ENCODE peak calls at places on chromosomes 4 and X, in eight cellular contexts. G, R, N, Y, H, J, I and Q are unnamed samples.

GRCh38 chrX:100090931-100091330 is 319.1 kb downstream of the PCDH19 start:
- DNase-seq in G (peak; percentile 81), R (no peak), N (no peak), Y (no peak), H (peak; percentile 22), J (no peak), I (no peak), Q (no peak)

GRCh38 chr4:31518796-31519250 is 798.7 kb downstream of the PCDH7 start:
- DNase-seq in G (peak; percentile 21), R (no peak), N (no peak), Y (no peak), H (no peak), J (no peak), I (peak; percentile 48), Q (no peak)

GRCh38 chrX:103234869-103235268 is 20.0 kb downstream of the BEX4 start:
- DNase-seq in G (no peak), R (no peak), N (no peak), Y (no peak), H (no peak), J (no peak), I (no peak), Q (no peak)

GRCh38 chr4:175330236-175330635 is 412.1 kb downstream of the ADAM29 start:
- DNase-seq in G (no peak), R (no peak), N (no peak), Y (no peak), H (no peak), J (no peak), I (no peak), Q (no peak)

GRCh38 chrX:69264134-69264533 is 98.9 kb upstream of the PJA1 start:
- DNase-seq in G (no peak), R (no peak), N (no peak), Y (no peak), H (no peak), J (no peak), I (no peak), Q (no peak)

GRCh38 chr4:138392751-138393308 is 150.7 kb upstream of the SLC7A11 start:
- DNase-seq in G (no peak), R (no peak), N (no peak), Y (no peak), H (no peak), J (no peak), I (no peak), Q (no peak)

GRCh38 chrX:111597967-111598366 is 83.0 kb upstream of the ALG13 start:
- DNase-seq in G (no peak), R (no peak), N (no peak), Y (no peak), H (no peak), J (no peak), I (no peak), Q (no peak)

GRCh38 chr4:71550220-71551190 is 211.7 kb downstream of the SLC4A4 start:
- DNase-seq in G (no peak), R (no peak), N (no peak), Y (no peak), H (peak; percentile 63), J (no peak), I (no peak), Q (no peak)

GRCh38 chr4:87506974-87507701 is 22.0 kb downstream of the SPARCL1 start:
- DNase-seq in G (peak; percentile 83), R (no peak), N (no peak), Y (no peak), H (peak; percentile 87), J (no peak), I (no peak), Q (no peak)

GRCh38 chrX:16785247-16786138 is 773 bp upstream of the TXLNG start:
- DNase-seq in G (no peak), R (no peak), N (no peak), Y (no peak), H (no peak), J (no peak), I (no peak), Q (no peak)

GRCh38 chrX:115592997-115593734 is 32.2 kb downstream of the PLS3 start:
- DNase-seq in G (peak; percentile 70), R (no peak), N (no peak), Y (no peak), H (peak; percentile 54), J (no peak), I (no peak), Q (no peak)

GRCh38 chrX:17206584-17206983 is 168.4 kb upstream of the NHS start:
- DNase-seq in G (no peak), R (no peak), N (no peak), Y (no peak), H (no peak), J (no peak), I (no peak), Q (no peak)

GRCh38 chr4:37644962-37645361 is 41.2 kb downstream of the RELL1 start:
- DNase-seq in G (no peak), R (no peak), N (no peak), Y (no peak), H (peak; percentile 42), J (no peak), I (no peak), Q (no peak)

GRCh38 chrX:27619459-27619858 is 29.3 kb downstream of the DCAF8L2 start:
- DNase-seq in G (no peak), R (no peak), N (no peak), Y (no peak), H (peak; percentile 49), J (no peak), I (no peak), Q (no peak)

GRCh38 chr4:176298664-176299063 is 21.1 kb upstream of the SPCS3 start:
- DNase-seq in G (no peak), R (no peak), N (no peak), Y (no peak), H (no peak), J (no peak), I (no peak), Q (no peak)

GRCh38 chrX:16643160-16643559 is 6.8 kb upstream of the S100G start:
- DNase-seq in G (peak; percentile 81), R (no peak), N (no peak), Y (no peak), H (peak; percentile 54), J (no peak), I (no peak), Q (no peak)

GRCh38 chr4:8090312-8090711 is 68.3 kb downstream of the ABLIM2 start:
- DNase-seq in G (peak; percentile 75), R (no peak), N (peak; percentile 7), Y (no peak), H (peak; percentile 46), J (no peak), I (no peak), Q (no peak)

GRCh38 chr4:156168288-156168687 is 214.6 kb upstream of the CTSO start:
- DNase-seq in G (no peak), R (no peak), N (no peak), Y (no peak), H (no peak), J (no peak), I (no peak), Q (no peak)

GRCh38 chr4:53267026-53267425 is 98.8 kb downstream of the SCFD2 start:
- DNase-seq in G (no peak), R (no peak), N (no peak), Y (no peak), H (no peak), J (no peak), I (no peak), Q (no peak)

GRCh38 chrX:47483310-47484268 is 567 bp upstream of the ZNF41 start:
- DNase-seq in G (peak; percentile 12), R (peak; percentile 58), N (no peak), Y (no peak), H (peak; percentile 54), J (no peak), I (no peak), Q (no peak)

GRCh38 chr4:52925531-52925968 is 63.4 kb downstream of the RASL11B start:
- DNase-seq in G (no peak), R (no peak), N (no peak), Y (no peak), H (peak; percentile 52), J (no peak), I (no peak), Q (no peak)

DNA sequence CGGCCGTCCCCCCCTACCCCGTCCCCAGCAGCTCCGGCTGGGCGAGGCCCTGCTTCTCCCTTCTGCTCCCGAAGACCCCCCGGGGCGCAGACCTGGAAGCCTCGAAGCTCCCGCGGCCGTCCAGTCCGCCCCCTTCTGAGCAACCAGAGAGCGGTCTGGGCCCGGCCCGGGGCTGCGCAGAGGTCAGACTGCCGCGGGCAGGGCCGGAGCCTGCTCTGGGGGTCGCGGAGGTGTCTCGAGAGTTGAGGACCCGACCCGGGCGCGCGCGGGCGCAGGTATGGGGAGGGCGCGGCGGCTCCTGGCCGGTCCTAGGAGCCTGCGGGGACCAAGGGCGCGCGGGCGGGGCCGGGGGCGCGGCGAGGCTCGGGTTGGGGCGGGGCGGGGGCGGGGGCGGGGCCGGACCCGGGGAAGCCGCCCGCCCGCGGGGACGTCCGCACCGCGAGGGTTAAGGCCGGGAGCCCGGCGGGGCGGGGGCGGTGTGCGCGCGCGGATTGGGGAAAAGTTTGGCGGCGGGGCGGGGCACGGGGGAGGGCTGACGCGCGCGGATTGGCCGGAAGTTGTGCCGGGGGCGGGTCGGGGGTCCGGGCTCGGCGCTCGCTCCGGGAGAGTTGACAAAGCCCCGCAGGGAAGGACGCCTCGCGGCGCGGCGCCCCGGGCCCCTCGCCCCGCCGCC is at the start of gene FGFRL1:
- DNase-seq in G (peak; percentile 86), R (peak; percentile 97), N (no peak), Y (no peak), H (peak; percentile 94), J (peak; percentile 69), I (peak; percentile 73), Q (peak; percentile 96)
- H3K27ac ChIP-seq in G (peak within 1 kb of the TSS; percentile 39), R (peak within 1 kb of the TSS; percentile 65), N (no peak within 1 kb of the TSS), Y (peak within 1 kb of the TSS; percentile 33), H (no peak within 1 kb of the TSS), J (peak within 1 kb of the TSS; percentile 94), I (peak within 1 kb of the TSS; percentile 80), Q (peak within 1 kb of the TSS; percentile 66)

DNA sequence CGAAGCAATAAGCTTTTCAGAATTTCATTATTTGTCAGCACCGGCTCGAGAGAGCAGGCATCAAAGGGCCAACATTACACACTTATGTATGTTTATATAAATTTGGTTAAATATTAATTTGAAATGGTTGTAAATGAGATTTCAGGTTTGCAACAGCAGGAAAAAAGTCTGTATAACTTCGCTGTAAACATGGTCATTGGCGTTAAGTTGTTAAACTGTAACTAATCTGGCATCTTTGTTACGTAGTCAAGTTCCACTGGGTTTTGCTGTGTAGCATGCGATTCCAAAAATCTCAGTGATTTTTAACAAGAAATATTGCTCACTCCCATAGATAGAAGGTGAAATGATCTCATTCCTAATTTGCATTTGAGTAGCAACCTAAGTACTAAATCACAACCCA is 222.3 kb downstream of the CBR4 start:
- DNase-seq in G (no peak), R (no peak), N (no peak), Y (no peak), H (no peak), J (no peak), I (no peak), Q (no peak)
- H3K4me3 ChIP-seq in G (no peak overlapping the region), R (no peak overlapping the region), N (no peak overlapping the region), Y (no peak overlapping the region), H (no peak overlapping the region), J (peak overlapping the region; percentile 28), I (no peak overlapping the region), Q (no peak overlapping the region)

GRCh38 chrX:40316502-40316901 is 218.7 kb upstream of the BCOR start:
- DNase-seq in G (no peak), R (no peak), N (no peak), Y (no peak), H (no peak), J (no peak), I (no peak), Q (no peak)
- TF ChIP-seq CTCF in G (no peak), R (no peak), N (no peak), Y (no peak), H (no peak), J (no peak), I (no peak), Q (no peak)

GRCh38 chrX:29962061-29962460 is 253.3 kb upstream of the MAGEB2 start:
- DNase-seq in G (no peak), R (no peak), N (no peak), Y (no peak), H (no peak), J (no peak), I (no peak), Q (no peak)

GRCh38 chrX:29965634-29966033 is 249.7 kb upstream of the MAGEB2 start:
- DNase-seq in G (no peak), R (no peak), N (no peak), Y (no peak), H (no peak), J (no peak), I (no peak), Q (no peak)
- H3K27ac ChIP-seq in G (no peak overlapping the region), R (no peak overlapping the region), N (no peak overlapping the region), Y (no peak overlapping the region), H (no peak overlapping the region), J (no peak overlapping the region), I (no peak overlapping the region), Q (no peak overlapping the region)